ENCODE peak calls at places on chromosomes 7 and 10, in five cellular contexts. K is IMR-90, Q is HAP-1, B is fibroblast of lung, R is HCT116. I is an unnamed sample.

GRCh38 chr7:44131173-44132009 is 8.0 kb upstream of the POLD2 start:
- DNase-seq in B (no peak), R (no peak), Q (no peak), K (no peak), I (no peak)

GRCh38 chr7:75925717-75926435 is 10.9 kb downstream of the POR start:
- DNase-seq in R (no peak), Q (no peak), K (no peak), B (no peak), I (no peak)

GRCh38 chr7:30254248-30254647 is 30.1 kb upstream of the ZNRF2 start:
- DNase-seq in R (no peak), K (no peak), B (no peak), Q (no peak), I (no peak)

GRCh38 chr10:67438605-67439258 is 257.3 kb downstream of the CTNNA3 start:
- DNase-seq in R (no peak), B (no peak), K (no peak), Q (no peak), I (no peak)

GRCh38 chr7:64888901-64889685 is 14.0 kb upstream of the ZNF273 start:
- DNase-seq in R (no peak), Q (no peak), K (no peak), B (no peak), I (no peak)

GRCh38 chr10:120963053-120963533 is 111.9 kb downstream of the WDR11 start:
- DNase-seq in R (no peak), Q (no peak), B (no peak), K (no peak), I (no peak)

GRCh38 chr7:158353606-158354570 is 233.7 kb downstream of the PTPRN2 start:
- DNase-seq in K (no peak), B (no peak), R (peak; percentile 22), Q (peak; percentile 15), I (peak; percentile 27)

GRCh38 chr10:109913351-109913902 is 9.9 kb downstream of the XPNPEP1 start:
- DNase-seq in K (no peak), R (no peak), B (no peak), Q (no peak), I (no peak)

GRCh38 chr7:132956556-132956955 is 125.3 kb downstream of the CHCHD3 start:
- DNase-seq in B (no peak), K (no peak), Q (no peak), R (no peak), I (no peak)

GRCh38 chr10:60536529-60537114 is 146.9 kb upstream of the ANK3 start:
- DNase-seq in K (peak; percentile 61), B (peak; percentile 91), R (peak; percentile 48), Q (no peak), I (peak; percentile 11)

GRCh38 chr7:157683251-157684156 is 346.7 kb downstream of the DNAJB6 start:
- DNase-seq in R (no peak), K (no peak), B (peak; percentile 8), Q (no peak), I (peak; percentile 24)

GRCh38 chr7:77442631-77443420 is 26.7 kb upstream of the GSAP start:
- DNase-seq in R (no peak), K (peak; percentile 50), Q (no peak), B (peak; percentile 61), I (no peak)

GRCh38 chr7:132541656-132542055 is 34.6 kb downstream of the PLXNA4 start:
- DNase-seq in K (no peak), R (no peak), B (no peak), Q (no peak), I (no peak)

GRCh38 chr7:80869821-80870751 is 48.8 kb downstream of the SEMA3C start:
- DNase-seq in R (no peak), B (no peak), Q (no peak), K (no peak), I (no peak)

GRCh38 chr10:121645696-121646095 is 47.5 kb upstream of the FGFR2 start:
- DNase-seq in Q (no peak), B (no peak), R (no peak), K (no peak), I (no peak)

GRCh38 chr7:127976056-127976455 is 55.2 kb downstream of the LRRC4 start:
- DNase-seq in R (no peak), B (peak; percentile 34), Q (peak; percentile 64), K (no peak), I (no peak)

DNA sequence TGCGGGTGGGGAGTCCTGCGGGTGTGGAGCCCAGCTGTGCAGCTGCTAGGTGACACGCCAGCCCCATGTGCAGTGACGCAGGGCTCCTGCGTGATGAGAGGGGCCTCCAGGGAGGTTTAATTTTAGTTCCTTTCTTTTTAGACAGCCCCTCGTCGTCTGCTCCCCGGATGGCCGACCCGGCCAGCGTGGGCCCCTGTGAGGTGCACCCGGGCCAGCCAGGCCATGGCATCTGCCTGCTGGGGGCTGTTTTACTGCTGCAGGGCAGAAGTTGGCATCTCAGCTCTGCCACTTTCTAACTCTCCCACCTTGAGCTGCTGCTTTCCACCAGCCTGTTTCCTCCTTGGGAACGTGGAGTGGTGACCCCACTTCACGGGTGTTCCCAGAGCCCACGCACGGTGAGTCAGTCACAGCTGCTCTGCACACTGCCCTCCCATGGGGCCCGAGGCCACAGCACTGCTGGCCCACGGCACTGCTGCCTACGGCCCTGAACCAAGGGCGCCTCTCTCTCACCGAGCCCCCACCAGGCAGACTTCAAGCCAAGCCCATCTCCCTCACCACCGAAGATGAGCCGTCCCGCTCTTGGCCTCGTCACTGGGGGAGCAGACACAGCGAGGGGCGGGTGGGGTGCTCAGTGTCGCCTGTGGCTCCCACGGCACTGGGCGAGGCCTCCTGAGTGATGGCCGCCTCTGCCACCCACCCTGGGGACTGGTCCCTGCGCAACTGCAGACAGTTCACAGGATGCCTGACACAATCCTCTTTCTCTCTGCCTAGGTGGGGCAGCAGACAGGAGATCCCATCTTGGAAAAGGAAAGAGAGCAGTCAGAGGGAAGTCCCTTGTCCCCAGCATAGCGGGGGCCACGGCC is 21.3 kb downstream of the CYP2W1 start:
- DNase-seq in R (no peak), K (peak; percentile 27), Q (no peak), B (no peak), I (no peak)
- H3K4me3 ChIP-seq in R (no peak overlapping the region), K (no peak overlapping the region), Q (no peak overlapping the region), B (no peak overlapping the region), I (no peak overlapping the region)

DNA sequence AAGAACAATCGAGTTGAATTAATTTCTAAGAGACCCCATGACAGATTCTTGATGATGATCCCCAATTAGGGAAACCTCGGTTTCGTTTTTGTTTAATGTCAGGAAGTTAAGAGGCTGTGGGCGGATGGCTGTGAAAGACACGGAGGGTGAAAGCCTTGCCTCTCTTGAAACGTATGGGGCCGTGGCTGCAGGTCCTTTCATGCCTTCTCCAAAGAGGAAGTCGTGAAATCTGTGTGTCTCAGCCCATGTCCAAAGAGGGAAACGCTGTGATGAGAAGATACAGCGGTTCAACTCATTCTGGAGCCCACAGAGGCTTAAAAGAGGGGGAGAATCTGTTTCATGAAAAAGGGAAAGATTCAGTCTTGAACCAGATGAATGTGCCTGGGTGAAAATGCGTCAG is 51.4 kb upstream of the CARD11 start:
- DNase-seq in R (no peak), K (no peak), B (no peak), Q (no peak), I (no peak)
- H3K4me1 ChIP-seq in R (no peaks in the 10 kb centered on the region), K (no peaks in the 10 kb centered on the region), B (no peaks in the 10 kb centered on the region), Q (no peaks in the 10 kb centered on the region), I (no peaks in the 10 kb centered on the region)

GRCh38 chr7:149027560-149028345 is 552 bp downstream of the PDIA4 start:
- DNase-seq in K (peak; percentile 41), B (peak; percentile 38), R (no peak), Q (no peak), I (peak; percentile 34)
- H3K4me3 ChIP-seq in K (peak overlapping the region; percentile 61), B (peak overlapping the region; percentile 87), R (peak overlapping the region; percentile 98), Q (peak overlapping the region; percentile 79), I (peak overlapping the region; percentile 88)

GRCh38 chr10:114629824-114630430 is 28.1 kb downstream of the ABLIM1 start:
- DNase-seq in Q (no peak), R (no peak), K (peak; percentile 45), B (peak; percentile 38), I (no peak)

GRCh38 chr10:114629083-114629823 is 28.8 kb downstream of the ABLIM1 start:
- DNase-seq in R (no peak), K (no peak), Q (no peak), B (no peak), I (no peak)

GRCh38 chr10:114632869-114633715 is 25.0 kb downstream of the ABLIM1 start:
- DNase-seq in K (peak; percentile 94), R (peak; percentile 59), Q (no peak), B (peak; percentile 98), I (peak; percentile 94)

GRCh38 chr10:114631090-114631677 is 26.9 kb downstream of the ABLIM1 start:
- DNase-seq in Q (no peak), B (no peak), K (no peak), R (no peak), I (no peak)

DNA sequence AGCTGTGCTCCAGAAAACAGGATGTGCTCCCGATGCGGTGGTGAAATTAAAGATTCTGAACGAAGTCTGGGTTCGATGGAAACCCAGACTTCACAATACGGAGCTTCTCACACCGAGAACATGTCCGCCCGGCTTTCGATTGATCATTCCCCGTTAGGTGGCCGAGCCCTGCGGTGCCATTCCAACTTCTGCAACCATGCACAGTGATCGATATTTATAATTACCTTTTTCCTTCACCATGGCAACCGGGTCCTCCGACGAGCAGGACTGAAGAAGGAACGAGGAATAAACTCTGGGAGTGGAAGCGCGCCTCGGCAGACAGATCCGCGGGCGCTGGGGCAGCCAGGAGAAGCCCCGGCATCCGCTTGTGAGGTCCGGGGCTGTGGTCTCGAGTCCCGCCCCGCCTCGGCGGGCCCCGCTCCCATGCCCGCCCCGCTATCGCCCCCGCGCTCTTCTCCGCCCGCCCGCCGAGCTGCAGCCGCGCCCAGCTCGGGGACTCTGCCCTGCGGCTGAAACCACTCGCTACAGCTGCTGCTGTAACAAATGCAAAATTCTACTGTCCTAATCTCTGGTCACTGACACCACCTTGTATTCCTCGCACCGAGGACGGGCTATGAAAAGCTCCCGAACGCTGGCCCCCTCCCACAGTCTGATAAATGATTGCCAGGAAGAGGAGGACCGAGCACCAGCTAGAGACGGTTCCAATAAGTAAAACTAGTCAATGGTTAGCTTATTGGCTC is 26.2 kb downstream of the ABLIM1 start:
- DNase-seq in Q (peak; percentile 63), R (no peak), B (peak; percentile 45), K (no peak), I (peak; percentile 70)
- H3K4me1 ChIP-seq in Q (peaks cover 43% of the 10 kb centered on the region), R (peaks cover 60% of the 10 kb centered on the region), B (peaks cover 23% of the 10 kb centered on the region), K (peaks cover 13% of the 10 kb centered on the region), I (peaks cover 65% of the 10 kb centered on the region)

GRCh38 chr7:42406358-42406757 is 169.3 kb upstream of the GLI3 start:
- DNase-seq in Q (no peak), K (no peak), R (no peak), B (no peak), I (no peak)

GRCh38 chr7:42407311-42407710 is 170.3 kb upstream of the GLI3 start:
- DNase-seq in Q (no peak), K (no peak), R (no peak), B (no peak), I (no peak)

GRCh38 chr7:42407828-42408227 is 170.8 kb upstream of the GLI3 start:
- DNase-seq in R (no peak), Q (no peak), K (no peak), B (no peak), I (no peak)

GRCh38 chr7:42414028-42414427 is 177.0 kb upstream of the GLI3 start:
- DNase-seq in Q (no peak), B (no peak), R (no peak), K (no peak), I (no peak)

DNA sequence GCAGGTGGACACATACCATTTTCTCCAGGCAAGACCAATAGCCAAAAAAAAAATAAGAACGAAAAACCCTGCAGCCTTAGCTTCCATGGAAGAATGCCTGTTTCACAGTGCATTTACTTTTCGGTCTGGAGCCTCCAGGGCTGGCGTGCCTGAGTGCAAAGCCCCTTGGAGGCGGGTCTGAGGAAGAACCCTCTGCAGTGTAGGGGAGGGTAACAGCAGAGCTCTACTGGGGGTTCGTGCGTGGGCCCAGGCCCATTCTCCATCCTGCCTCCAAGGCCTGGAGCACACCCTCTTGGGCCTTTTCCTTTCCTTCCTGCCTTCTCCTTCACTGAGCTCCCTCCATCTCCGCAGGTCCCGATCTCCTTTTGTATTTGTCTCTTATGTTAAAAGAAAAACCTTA is 172.3 kb upstream of the GLI3 start:
- DNase-seq in B (no peak), Q (no peak), R (no peak), K (no peak), I (no peak)
- H3K4me3 ChIP-seq in B (no peak overlapping the region), Q (no peak overlapping the region), R (no peak overlapping the region), K (no peak overlapping the region), I (no peak overlapping the region)

I was measured in SJSA1.